ENCODE peak calls at places on chromosomes 4 and X, in five cellular contexts. R, V, A, Y and L are unnamed samples.

GRCh38 chrX:10620121-10620699 is at the start of gene MID1:
- DNase-seq in R (no peak), V (peak), A (peak), Y (peak), L (peak)

GRCh38 chr4:186669159-186669720 is 54.4 kb downstream of the FAT1 start:
- DNase-seq in A (no peak), V (peak), Y (peak), R (no peak), L (no peak)

GRCh38 chrX:51568586-51568985 is 50.1 kb downstream of the CENPVL3 start:
- DNase-seq in V (peak), Y (peak), R (no peak), A (no peak), L (no peak)

GRCh38 chr4:13642163-13642562 is 14.6 kb upstream of the BOD1L1 start:
- DNase-seq in Y (peak), R (no peak), A (no peak), V (peak), L (no peak)

GRCh38 chr4:3302786-3303444 is 10.1 kb downstream of the RGS12 start:
- DNase-seq in V (no peak), A (no peak), R (no peak), Y (no peak), L (no peak)

GRCh38 chrX:120790118-120790517 is 85.5 kb downstream of the CT47B1 start:
- DNase-seq in A (peak), V (peak), R (no peak), Y (peak), L (no peak)

GRCh38 chrX:134782796-134783195 is 124.5 kb upstream of the PLAC1 start:
- DNase-seq in V (peak), Y (peak), R (no peak), A (no peak), L (no peak)

GRCh38 chr4:147813107-147813773 is 81.4 kb downstream of the ARHGAP10 start:
- DNase-seq in R (no peak), Y (no peak), V (peak), A (no peak), L (no peak)

GRCh38 chr4:108979754-108980153 is 216.9 kb upstream of the ETNPPL start:
- DNase-seq in V (no peak), A (no peak), R (no peak), Y (peak), L (no peak)

GRCh38 chr4:111842336-111842735 is 302.9 kb upstream of the FAM241A start:
- DNase-seq in Y (no peak), R (no peak), A (no peak), V (peak), L (no peak)

GRCh38 chrX:68060506-68061205 is 372.6 kb downstream of the OPHN1 start:
- DNase-seq in V (no peak), Y (no peak), R (no peak), A (no peak), L (no peak)

GRCh38 chr4:140152015-140152703 is 1.8 kb downstream of the MAML3 start:
- DNase-seq in V (peak), R (no peak), A (peak), Y (no peak), L (peak)

GRCh38 chr4:6417516-6417915 is 54.9 kb downstream of the PPP2R2C start:
- DNase-seq in A (no peak), V (no peak), R (no peak), Y (no peak), L (no peak)

GRCh38 chrX:261167-261857 is 19.9 kb upstream of the PLCXD1 start:
- DNase-seq in A (peak), V (no peak), Y (peak), R (no peak), L (no peak)

GRCh38 chr4:7335363-7336066 is 99.2 kb downstream of the PSAPL1 start:
- DNase-seq in A (peak), V (peak), R (no peak), Y (peak), L (no peak)

GRCh38 chrX:27823812-27824211 is 16.0 kb downstream of the MAGEB10 start:
- DNase-seq in A (no peak), V (no peak), R (no peak), Y (no peak), L (no peak)

GRCh38 chr4:66929748-66930147 is 615.6 kb downstream of the CENPC start:
- DNase-seq in A (no peak), V (no peak), R (no peak), Y (no peak), L (no peak)

GRCh38 chr4:76690906-76691275 is 207.1 kb downstream of the SOWAHB start:
- DNase-seq in R (no peak), A (no peak), Y (no peak), V (peak), L (no peak)

GRCh38 chr4:17398035-17398434 is 113.9 kb downstream of the QDPR start:
- DNase-seq in V (peak), Y (no peak), R (no peak), A (no peak), L (no peak)

GRCh38 chrX:31349515-31349914 is 277.7 kb upstream of the FTHL17 start:
- DNase-seq in R (no peak), Y (no peak), V (no peak), A (no peak), L (no peak)

GRCh38 chr4:76569695-76570094 is 134.7 kb downstream of the SHROOM3 start:
- DNase-seq in V (no peak), R (no peak), A (no peak), Y (no peak), L (no peak)

GRCh38 chr4:8607603-8608481 is 15.3 kb downstream of the CPZ start:
- DNase-seq in Y (peak), A (peak), R (no peak), V (peak), L (no peak)

GRCh38 chrX:87900320-87900908 is 382.8 kb downstream of the KLHL4 start:
- DNase-seq in V (no peak), R (no peak), A (no peak), Y (no peak), L (no peak)

GRCh38 chrX:37755073-37755472 is 24.8 kb upstream of the CYBB start:
- DNase-seq in Y (no peak), V (no peak), A (no peak), R (no peak), L (no peak)

GRCh38 chr4:992297-993110 is 700 bp downstream of the SLC26A1 start:
- DNase-seq in Y (no peak), R (no peak), A (peak), V (no peak), L (no peak)

GRCh38 chr4:119656986-119657635 is 28.5 kb upstream of the PDE5A start:
- DNase-seq in V (peak), A (no peak), R (no peak), Y (peak), L (no peak)

GRCh38 chr4:18342847-18343246 is 321.3 kb upstream of the LCORL start:
- DNase-seq in R (no peak), Y (no peak), V (no peak), A (no peak), L (no peak)

GRCh38 chr4:117064297-117064696 is 21.1 kb downstream of the TRAM1L1 start:
- DNase-seq in V (peak), Y (no peak), R (no peak), A (no peak), L (no peak)

GRCh38 chrX:13661735-13662536 is 9.0 kb downstream of the TCEANC start:
- DNase-seq in Y (no peak), V (peak), R (no peak), A (no peak), L (no peak)

GRCh38 chrX:46257451-46257879 is 287.8 kb downstream of the ZNF674 start:
- DNase-seq in V (no peak), R (no peak), A (no peak), Y (no peak), L (no peak)

GRCh38 chr4:73892966-73893365 is 23.8 kb downstream of the CXCL1 start:
- DNase-seq in R (no peak), A (no peak), V (no peak), Y (no peak), L (no peak)

GRCh38 chr4:152072886-152073285 is 312.1 kb upstream of the GATB start:
- DNase-seq in Y (no peak), A (no peak), R (no peak), V (no peak), L (no peak)
- H3K27ac ChIP-seq in Y (no peak), A (no peak), R (no peak), V (no peak), L (no peak)

DNA sequence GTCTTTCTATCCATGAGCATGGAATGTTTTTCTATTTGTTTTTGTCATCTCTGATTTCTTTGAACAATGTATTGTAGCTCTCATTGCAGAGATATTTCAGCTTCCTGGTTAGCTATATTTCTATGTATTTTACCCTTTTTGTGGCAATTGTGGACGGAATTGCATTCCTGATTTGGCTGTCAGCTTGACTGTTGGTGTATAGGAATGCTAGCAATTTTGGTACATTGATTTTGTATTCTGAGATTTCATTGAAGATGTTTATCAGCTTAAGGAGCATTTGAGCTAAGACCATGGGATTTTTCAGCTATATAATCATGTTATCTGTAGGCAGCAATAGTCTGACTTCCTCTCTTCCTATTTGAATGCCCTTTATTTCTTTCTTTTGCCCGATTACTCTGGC is 154.6 kb downstream of the GUCY2F start:
- DNase-seq in R (no peak), A (no peak), V (no peak), Y (no peak), L (no peak)
- H3K27ac ChIP-seq in R (no peak), A (no peak), V (no peak), Y (no peak), L (no peak)

GRCh38 chrX:150696264-150696789 is 3.1 kb downstream of the MTMR1 start:
- DNase-seq in A (no peak), R (no peak), V (no peak), Y (no peak), L (no peak)
- H3K27ac ChIP-seq in A (no peak), R (peak), V (no peak), Y (no peak), L (no peak)

GRCh38 chr4:87012265-87012953 is 77.6 kb downstream of the AFF1 start:
- DNase-seq in Y (no peak), A (no peak), V (no peak), R (no peak), L (no peak)
- H3K27ac ChIP-seq in Y (peak), A (peak), V (peak), R (peak), L (no peak)

GRCh38 chr4:184253072-184253420 is 35.4 kb upstream of the ENPP6 start:
- DNase-seq in V (no peak), Y (no peak), A (no peak), R (no peak), L (no peak)
- H3K27ac ChIP-seq in V (no peak), Y (no peak), A (no peak), R (no peak), L (no peak)

GRCh38 chr4:41535911-41536361 is 2.0 kb upstream of the LIMCH1 start:
- DNase-seq in R (no peak), V (no peak), Y (peak), A (no peak), L (no peak)
- H3K27ac ChIP-seq in R (peak), V (no peak), Y (no peak), A (peak), L (no peak)

GRCh38 chrX:142998447-142999208 is 27.1 kb upstream of the SPANXN4 start:
- DNase-seq in Y (peak), R (no peak), V (no peak), A (no peak), L (no peak)
- H3K27ac ChIP-seq in Y (no peak), R (no peak), V (no peak), A (no peak), L (no peak)